ENCODE peak calls at places on chromosomes 4 and X, in five cellular contexts. J is fibroblast of pulmonary artery, I is neuronal stem cell, W is HCT116, G is GM23248. Q is an unnamed sample.

GRCh38 chr4:103996059-103996458 is 276.3 kb upstream of the TACR3 start:
- DNase-seq in J (peak), W (peak), I (peak), G (no peak), Q (peak)

GRCh38 chr4:132108784-132109183 is 1040.3 kb upstream of the PCDH10 start:
- DNase-seq in W (no peak), I (no peak), G (peak), J (peak), Q (no peak)

GRCh38 chr4:62706423-62706822 is 1506.3 kb downstream of the ADGRL3 start:
- DNase-seq in J (no peak), W (no peak), I (no peak), G (no peak), Q (no peak)

GRCh38 chr4:110748071-110748470 is 125.2 kb upstream of the PITX2 start:
- DNase-seq in W (no peak), I (no peak), G (no peak), J (no peak), Q (no peak)

GRCh38 chr4:33255507-33255906 is 2535.3 kb downstream of the PCDH7 start:
- DNase-seq in I (no peak), G (no peak), W (no peak), J (no peak), Q (no peak)

GRCh38 chrX:91435465-91435864 is 826 bp downstream of the PABPC5 start:
- DNase-seq in J (no peak), I (no peak), W (no peak), G (peak), Q (no peak)

GRCh38 chrX:3549442-3549875 is 164.0 kb downstream of the PRKX start:
- DNase-seq in J (peak), W (no peak), G (peak), I (no peak), Q (no peak)

GRCh38 chr4:126512998-126513397 is 1119.8 kb upstream of the INTU start:
- DNase-seq in J (no peak), G (no peak), I (no peak), W (no peak), Q (no peak)

GRCh38 chr4:24476209-24476781 is 108.1 kb downstream of the DHX15 start:
- DNase-seq in G (peak), J (peak), I (no peak), W (no peak), Q (no peak)

GRCh38 chr4:45944000-45944399 is 179.9 kb downstream of the GABRG1 start:
- DNase-seq in G (no peak), J (no peak), I (no peak), W (no peak), Q (no peak)

GRCh38 chrX:43963726-43964125 is 9.5 kb downstream of the NDP start:
- DNase-seq in I (no peak), G (no peak), W (no peak), J (no peak), Q (no peak)

GRCh38 chrX:72714471-72714916 is 388 bp upstream of the PHKA1 start:
- DNase-seq in G (peak), W (peak), J (peak), I (peak), Q (no peak)

GRCh38 chr4:73066928-73067327 is 2.6 kb downstream of the COX18 start:
- DNase-seq in G (no peak), W (no peak), I (no peak), J (no peak), Q (no peak)

GRCh38 chrX:77342028-77342427 is 105.2 kb upstream of the FGF16 start:
- DNase-seq in W (no peak), I (no peak), J (no peak), G (no peak), Q (no peak)

GRCh38 chr4:183596056-183596757 is 62.8 kb downstream of the RWDD4 start:
- DNase-seq in W (no peak), G (peak), I (no peak), J (no peak), Q (no peak)

GRCh38 chr4:61182915-61183314 is 17.2 kb upstream of the ADGRL3 start:
- DNase-seq in J (no peak), I (no peak), G (no peak), W (no peak), Q (no peak)

GRCh38 chr4:123976285-123976684 is 579.7 kb downstream of the SPRY1 start:
- DNase-seq in I (peak), J (peak), W (no peak), G (no peak), Q (no peak)

GRCh38 chr4:101160792-101161592 is 186.3 kb downstream of the PPP3CA start:
- DNase-seq in I (no peak), G (no peak), W (peak), J (no peak), Q (no peak)

GRCh38 chr4:121096629-121097028 is 24.3 kb upstream of the NDNF start:
- DNase-seq in W (peak), J (peak), G (peak), I (peak), Q (no peak)

GRCh38 chr4:93710847-93711430 is 117.6 kb upstream of the ATOH1 start:
- DNase-seq in G (no peak), W (no peak), J (no peak), I (no peak), Q (no peak)

GRCh38 chrX:9682456-9682855 is 83.2 kb downstream of the GPR143 start:
- DNase-seq in G (no peak), W (no peak), I (no peak), J (peak), Q (no peak)

GRCh38 chr4:54169176-54169575 is 59.9 kb upstream of the PDGFRA start:
- DNase-seq in G (no peak), I (no peak), J (peak), W (no peak), Q (no peak)

GRCh38 chr4:168694669-168695068 is 197.8 kb downstream of the PALLD start:
- DNase-seq in W (no peak), I (no peak), J (peak), G (peak), Q (peak)

GRCh38 chr4:107166181-107166580 is 130.1 kb upstream of the DKK2 start:
- DNase-seq in I (no peak), G (no peak), W (no peak), J (no peak), Q (no peak)

GRCh38 chr4:111483375-111484169 is 661.7 kb upstream of the FAM241A start:
- DNase-seq in I (no peak), J (no peak), G (no peak), W (no peak), Q (no peak)

GRCh38 chr4:153260152-153260551 is 55.9 kb downstream of the TRIM2 start:
- DNase-seq in J (no peak), G (peak), W (no peak), I (no peak), Q (no peak)

GRCh38 chr4:185196437-185196836 is 7.4 kb downstream of the CFAP97 start:
- DNase-seq in J (no peak), W (peak), G (no peak), I (no peak), Q (no peak)

GRCh38 chrX:148664171-148664570 is 163.8 kb downstream of the AFF2 start:
- DNase-seq in I (no peak), J (no peak), W (no peak), G (no peak), Q (no peak)

GRCh38 chr4:81688085-81688484 is 216.4 kb upstream of the RASGEF1B start:
- DNase-seq in W (no peak), G (peak), I (no peak), J (peak), Q (no peak)

GRCh38 chrX:47361538-47362511 is 8.6 kb upstream of the ZNF157 start:
- DNase-seq in W (peak), I (peak), J (peak), G (peak), Q (no peak)

GRCh38 chrX:9467751-9468150 is 2.9 kb downstream of the TBL1X start:
- DNase-seq in G (no peak), W (no peak), J (no peak), I (no peak), Q (no peak)

GRCh38 chrX:69158166-69159040 is 6.8 kb downstream of the PJA1 start:
- DNase-seq in J (peak), W (no peak), G (peak), I (no peak), Q (no peak)

GRCh38 chrX:150581093-150581775 is 12.8 kb downstream of the MTM1 start:
- DNase-seq in W (peak), G (peak), J (peak), I (no peak), Q (peak)